ENCODE peak calls at places on chromosomes 12 and 14, in six cellular contexts. G is CD8-positive, alpha-beta memory T cell; C is right cardiac atrium; O is GM19239; M is amniotic stem cell; R is brain microvascular endothelial cell. U is an unnamed sample.

GRCh38 chr12:92363295-92364146 is 217.9 kb upstream of the BTG1 start:
- DNase-seq in G (peak; percentile 39), C (peak; percentile 76), O (peak; percentile 27), M (no peak), R (peak; percentile 7), U (peak; percentile 74)

GRCh38 chr14:59595071-59595470 is 18.5 kb upstream of the CCDC175 start:
- DNase-seq in G (no peak), C (no peak), O (no peak), M (no peak), R (no peak), U (no peak)

GRCh38 chr14:103113774-103114173 is 9.5 kb upstream of the TNFAIP2 start:
- DNase-seq in G (no peak), C (no peak), O (no peak), M (no peak), R (no peak), U (no peak)

GRCh38 chr12:82671673-82672195 is 15.0 kb upstream of the TMTC2 start:
- DNase-seq in G (no peak), C (no peak), O (no peak), M (no peak), R (no peak), U (no peak)

GRCh38 chr12:122407208-122407607 is 15.3 kb downstream of the CLIP1 start:
- DNase-seq in G (no peak), C (no peak), O (no peak), M (no peak), R (no peak), U (no peak)

GRCh38 chr14:105865904-105866840 is 339.8 kb downstream of the TMEM121 start:
- DNase-seq in G (no peak), C (peak; percentile 53), O (no peak), M (no peak), R (no peak), U (no peak)

GRCh38 chr12:90261283-90261682 is 552.6 kb upstream of the ATP2B1 start:
- DNase-seq in G (no peak), C (no peak), O (no peak), M (no peak), R (no peak), U (peak; percentile 45)

GRCh38 chr14:31788340-31788739 is 227.1 kb downstream of the NUBPL start:
- DNase-seq in G (no peak), C (no peak), O (no peak), M (no peak), R (no peak), U (no peak)

GRCh38 chr12:67742461-67742860 is 93.9 kb downstream of the DYRK2 start:
- DNase-seq in G (no peak), C (no peak), O (no peak), M (no peak), R (no peak), U (no peak)

GRCh38 chr12:52211716-52212585 is 20.1 kb upstream of the KRT80 start:
- DNase-seq in G (no peak), C (no peak), O (no peak), M (no peak), R (no peak), U (no peak)

GRCh38 chr12:69662764-69663163 is 36.3 kb downstream of the BEST3 start:
- DNase-seq in G (no peak), C (no peak), O (no peak), M (no peak), R (no peak), U (no peak)

GRCh38 chr12:46461907-46462605 is 89.5 kb upstream of the SLC38A2 start:
- DNase-seq in G (no peak), C (no peak), O (no peak), M (no peak), R (no peak), U (no peak)

GRCh38 chr14:103840016-103840415 is 7.4 kb downstream of the PPP1R13B start:
- DNase-seq in G (no peak), C (no peak), O (no peak), M (no peak), R (no peak), U (no peak)

GRCh38 chr12:120978296-120979219 is at the start of gene HNF1A:
- DNase-seq in G (no peak), C (peak; percentile 46), O (no peak), M (no peak), R (no peak), U (no peak)

U was measured in skeletal muscle cell.